ENCODE peak calls at places on chromosome 18, in eight cellular contexts. E is stimulated activated CD4-positive, alpha-beta T cell treated with anti-CD3 and anti-CD28 coated beads, Interleukin-12 subunit alpha, Interleukin-12 subunit beta, amount 100 ng/mL, for 48 hours; H is activated T-cell treated with anti-CD3 and anti-CD28 coated beads, Interleukin-2, amount 50 U/mL, for 72 hours; D is adrenal gland; J is T-helper 2 cell; L is anterior cingulate cortex; U is endothelial cell of umbilical vein; F is fibroblast of the aortic adventitia. N is an unnamed sample.

GRCh38 chr18:49723648-49724180 is 89.6 kb downstream of the ACAA2 start:
- DNase-seq in U (peak; percentile 91), D (no peak), E (no peak), L (no peak), H (peak; percentile 53), F (peak; percentile 86), J (no peak), N (no peak)

GRCh38 chr18:58186258-58186948 is 142.4 kb downstream of the NEDD4L start:
- DNase-seq in L (no peak), U (peak; percentile 85), J (no peak), E (no peak), F (no peak), H (no peak), D (peak; percentile 34), N (no peak)

GRCh38 chr18:6465281-6465680 is 50.6 kb upstream of the L3MBTL4 start:
- DNase-seq in H (no peak), U (no peak), E (no peak), J (no peak), L (no peak), D (no peak), F (no peak), N (no peak)

GRCh38 chr18:59451963-59452362 is 92.9 kb upstream of the LMAN1 start:
- DNase-seq in L (no peak), F (no peak), J (no peak), U (no peak), E (no peak), D (no peak), H (no peak), N (no peak)

GRCh38 chr18:34977787-34978532 is 63.3 kb upstream of the MAPRE2 start:
- DNase-seq in L (peak; percentile 48), E (no peak), D (peak; percentile 43), J (peak; percentile 7), U (peak; percentile 34), F (peak; percentile 8), H (peak; percentile 68), N (peak; percentile 36)

GRCh38 chr18:79540161-79540913 is 139.3 kb upstream of the CTDP1 start:
- DNase-seq in U (no peak), F (no peak), E (no peak), D (no peak), J (no peak), H (no peak), L (no peak), N (no peak)

GRCh38 chr18:43009666-43010065 is 105.8 kb downstream of the RIT2 start:
- DNase-seq in F (no peak), D (no peak), H (no peak), E (no peak), L (no peak), U (no peak), J (no peak), N (no peak)

GRCh38 chr18:58279504-58280158 is 235.6 kb downstream of the NEDD4L start:
- DNase-seq in L (no peak), F (no peak), H (no peak), E (no peak), D (no peak), U (no peak), J (no peak), N (no peak)

GRCh38 chr18:9743200-9744016 is 35.3 kb downstream of the RAB31 start:
- DNase-seq in U (peak; percentile 87), H (peak; percentile 21), D (peak; percentile 91), L (no peak), E (no peak), F (peak; percentile 89), J (no peak), N (no peak)

GRCh38 chr18:28457784-28458183 is 280.9 kb upstream of the CDH2 start:
- DNase-seq in D (no peak), F (no peak), E (no peak), U (no peak), L (no peak), H (no peak), J (no peak), N (no peak)

GRCh38 chr18:75845413-75845812 is 417.9 kb upstream of the SMIM21 start:
- DNase-seq in D (no peak), J (no peak), U (no peak), L (no peak), H (no peak), F (no peak), E (no peak), N (no peak)

GRCh38 chr18:50726960-50727589 is 92.7 kb downstream of the MRO start:
- DNase-seq in J (no peak), F (no peak), E (no peak), L (no peak), D (no peak), U (no peak), H (no peak), N (no peak)

GRCh38 chr18:12921178-12921577 is 26.6 kb upstream of the SEH1L start:
- DNase-seq in H (peak; percentile 32), J (no peak), L (no peak), E (no peak), F (no peak), U (no peak), D (no peak), N (no peak)

GRCh38 chr18:10900435-10900834 is 248.9 kb downstream of the PIEZO2 start:
- DNase-seq in E (no peak), D (no peak), J (no peak), F (no peak), U (no peak), L (no peak), H (no peak), N (no peak)

GRCh38 chr18:40133253-40133652 is 1821.8 kb upstream of the PIK3C3 start:
- DNase-seq in D (no peak), U (no peak), H (no peak), E (no peak), L (no peak), F (no peak), J (no peak), N (no peak)

GRCh38 chr18:77054606-77055428 is 77.8 kb downstream of the MBP start:
- DNase-seq in F (peak; percentile 92), L (peak; percentile 68), E (peak; percentile 70), U (peak; percentile 88), J (peak; percentile 77), H (peak; percentile 82), D (peak; percentile 79), N (peak; percentile 91)

GRCh38 chr18:48996901-48997463 is 46.2 kb upstream of the SMAD7 start:
- DNase-seq in H (no peak), F (peak; percentile 84), J (no peak), L (no peak), E (no peak), U (no peak), D (no peak), N (no peak)

GRCh38 chr18:68840554-68841263 is 42.8 kb downstream of the CCDC102B start:
- DNase-seq in F (peak; percentile 95), L (no peak), D (peak; percentile 54), J (no peak), U (peak; percentile 95), E (no peak), H (no peak), N (no peak)

GRCh38 chr18:13382683-13382989 is 164.1 kb downstream of the LDLRAD4 start:
- DNase-seq in L (no peak), U (no peak), F (no peak), J (no peak), H (no peak), D (peak; percentile 37), E (no peak), N (no peak)

GRCh38 chr18:34809697-34810096 is 99.6 kb downstream of the DTNA start:
- DNase-seq in L (peak; percentile 6), H (no peak), D (peak; percentile 46), E (no peak), U (peak; percentile 31), F (peak; percentile 46), J (no peak), N (peak; percentile 50)

GRCh38 chr18:49225160-49225559 is 235.3 kb downstream of the DYM start:
- DNase-seq in E (no peak), D (no peak), J (no peak), U (peak; percentile 81), H (no peak), L (no peak), F (peak; percentile 94), N (no peak)

GRCh38 chr18:46253498-46253897 is 149.3 kb downstream of the HAUS1 start:
- DNase-seq in D (peak; percentile 38), E (no peak), F (peak; percentile 55), L (no peak), H (no peak), J (no peak), U (no peak), N (no peak)

GRCh38 chr18:33495278-33495677 is 54.8 kb upstream of the CCDC178 start:
- DNase-seq in F (peak; percentile 16), H (no peak), D (no peak), J (no peak), E (no peak), U (peak; percentile 10), L (no peak), N (peak; percentile 25)

GRCh38 chr18:26747131-26747475 is 118.4 kb downstream of the AQP4 start:
- DNase-seq in U (no peak), D (no peak), H (no peak), J (no peak), E (no peak), L (no peak), F (no peak), N (no peak)

GRCh38 chr18:49857708-49858107 is 44.4 kb upstream of the ACAA2 start:
- DNase-seq in F (no peak), E (no peak), L (no peak), H (no peak), J (no peak), D (no peak), U (no peak), N (no peak)

GRCh38 chr18:45998244-45998643 is 31.1 kb upstream of the EPG5 start:
- DNase-seq in L (no peak), H (no peak), F (no peak), D (no peak), E (no peak), J (no peak), U (peak; percentile 18), N (no peak)

GRCh38 chr18:3383381-3383915 is 66.5 kb upstream of the TGIF1 start:
- DNase-seq in L (no peak), U (no peak), F (peak; percentile 52), J (no peak), H (no peak), D (no peak), E (no peak), N (no peak)

GRCh38 chr18:68436485-68436884 is 278.4 kb downstream of the TMX3 start:
- DNase-seq in L (no peak), J (no peak), D (no peak), E (no peak), H (no peak), F (no peak), U (peak; percentile 44), N (no peak)

GRCh38 chr18:57901819-57902600 is 98.9 kb upstream of the ATP8B1 start:
- DNase-seq in F (peak; percentile 42), U (no peak), L (no peak), E (no peak), D (no peak), J (no peak), H (no peak), N (no peak)